ENCODE peak calls at places on chromosomes 11 and 22, in six cellular contexts. M is pancreas; R is psoas muscle; C is ureter; B is neural progenitor cell; L is stimulated activated CD4-positive, alpha-beta T cell treated with anti-CD3 and anti-CD28 coated beads, Interleukin-1b, Interleukin-23, amount 100 ng/mL, for 24 hours. T is an unnamed sample.
A peak's percentile ranks its signal among the peaks of the same experiment; 100 is the strongest.

GRCh38 chr22:19291580-19292261 is at the start of gene CLTCL1:
- DNase-seq in M (peak; percentile 92), R (peak; percentile 94), B (peak; percentile 96), C (peak; percentile 75), L (peak; percentile 57), T (peak; percentile 58)

GRCh38 chr11:111665779-111666178 is 63.5 kb downstream of the SIK2 start:
- DNase-seq in B (peak; percentile 68), L (no peak), C (no peak), M (no peak), R (no peak), T (no peak)

GRCh38 chr22:37967637-37968451 is 14.3 kb downstream of the POLR2F start:
- DNase-seq in M (no peak), C (no peak), L (no peak), R (no peak), B (peak; percentile 68), T (no peak)

GRCh38 chr22:27100789-27101188 is 443.4 kb downstream of the MIAT start:
- DNase-seq in M (no peak), C (no peak), R (no peak), L (no peak), B (peak; percentile 88), T (no peak)

GRCh38 chr11:3638513-3638912 is 3.3 kb downstream of the ART5 start:
- DNase-seq in C (no peak), M (no peak), B (no peak), R (no peak), L (no peak), T (no peak)

GRCh38 chr11:83971063-83971462 is 684.9 kb upstream of the CCDC90B start:
- DNase-seq in L (no peak), C (no peak), M (no peak), B (no peak), R (no peak), T (no peak)

GRCh38 chr11:128929468-128929867 is 13.2 kb downstream of the TP53AIP1 start:
- DNase-seq in R (no peak), B (no peak), M (no peak), L (no peak), C (no peak), T (no peak)

GRCh38 chr11:705646-706438 is at the start of gene EPS8L2:
- DNase-seq in R (no peak), M (peak; percentile 88), C (peak; percentile 82), B (peak; percentile 50), L (no peak), T (peak; percentile 20)

GRCh38 chr11:108601150-108601549 is 7.6 kb upstream of the EXPH5 start:
- DNase-seq in R (no peak), M (no peak), C (no peak), B (no peak), L (no peak), T (no peak)

GRCh38 chr11:75478690-75479597 is 45.9 kb upstream of the KLHL35 start:
- DNase-seq in R (no peak), L (no peak), M (no peak), B (no peak), C (no peak), T (no peak)

GRCh38 chr22:29071261-29072045 is 1.4 kb upstream of the KREMEN1 start:
- DNase-seq in L (no peak), B (peak; percentile 86), C (peak; percentile 70), R (no peak), M (peak; percentile 80), T (peak; percentile 30)

GRCh38 chr22:20576445-20576816 is 69.0 kb downstream of the MED15 start:
- DNase-seq in C (no peak), M (no peak), B (no peak), R (no peak), L (no peak), T (no peak)

GRCh38 chr11:93051181-93051580 is 81.7 kb downstream of the MTNR1B start:
- DNase-seq in M (no peak), C (no peak), B (no peak), R (no peak), L (no peak), T (no peak)

GRCh38 chr11:86798988-86799387 is 1.4 kb upstream of the PRSS23 start:
- DNase-seq in L (no peak), B (no peak), R (no peak), M (no peak), C (no peak), T (no peak)

GRCh38 chr22:29621761-29622526 is 18.5 kb downstream of the NF2 start:
- DNase-seq in M (no peak), C (no peak), B (no peak), L (no peak), R (no peak), T (no peak)

GRCh38 chr11:121595717-121596156 is 143.0 kb upstream of the SORL1-AS1 start:
- DNase-seq in C (no peak), L (no peak), R (no peak), B (no peak), M (no peak), T (no peak)

GRCh38 chr11:68549789-68550484 is 89.4 kb downstream of the PPP6R3 start:
- DNase-seq in B (no peak), C (no peak), L (no peak), R (no peak), M (no peak), T (no peak)

GRCh38 chr11:12229450-12230229 is 119.2 kb downstream of the MICAL2 start:
- DNase-seq in R (no peak), C (no peak), M (no peak), L (no peak), B (no peak), T (no peak)

GRCh38 chr22:50269573-50270301 is 443 bp downstream of the MAPK11 start:
- DNase-seq in M (no peak), C (no peak), R (no peak), L (no peak), B (no peak), T (no peak)

GRCh38 chr11:2473361-2474058 is 28.7 kb downstream of the KCNQ1 start:
- DNase-seq in C (peak; percentile 37), M (no peak), L (no peak), R (no peak), B (no peak), T (no peak)

GRCh38 chr11:12777208-12777874 is 103.1 kb downstream of the TEAD1 start:
- DNase-seq in M (no peak), C (no peak), L (no peak), R (no peak), B (no peak), T (no peak)

GRCh38 chr11:11334607-11335006 is 18.4 kb downstream of the CSNK2A3 start:
- DNase-seq in L (no peak), R (no peak), M (no peak), B (no peak), C (no peak), T (no peak)

GRCh38 chr22:35892192-35892591 is 136.4 kb downstream of the RBFOX2 start:
- DNase-seq in C (no peak), B (no peak), L (no peak), M (no peak), R (no peak), T (no peak)

GRCh38 chr11:30107899-30108298 is 91.1 kb upstream of the KCNA4 start:
- DNase-seq in R (no peak), C (no peak), M (no peak), B (no peak), L (no peak), T (no peak)

GRCh38 chr11:113026778-113027177 is 65.6 kb downstream of the NCAM1 start:
- DNase-seq in M (no peak), R (no peak), C (no peak), L (no peak), B (no peak), T (no peak)

GRCh38 chr11:111183706-111184105 is 61.8 kb upstream of the POU2AF2 start:
- DNase-seq in R (no peak), B (no peak), C (no peak), M (no peak), L (no peak), T (no peak)

GRCh38 chr11:69239320-69240040 is 54.5 kb upstream of the MYEOV start:
- DNase-seq in B (no peak), R (no peak), C (peak; percentile 19), M (no peak), L (no peak), T (no peak)

GRCh38 chr11:115409691-115410220 is 94.5 kb downstream of the CADM1 start:
- DNase-seq in C (no peak), L (no peak), M (no peak), B (peak; percentile 16), R (no peak), T (no peak)

GRCh38 chr11:57567512-57568329 is at the start of gene UBE2L6:
- DNase-seq in C (peak; percentile 64), M (peak; percentile 82), R (peak; percentile 88), B (peak; percentile 92), L (peak; percentile 42), T (peak; percentile 65)

GRCh38 chr11:62544521-62545436 is 1.8 kb downstream of the AHNAK start:
- DNase-seq in B (peak; percentile 39), L (no peak), M (no peak), R (no peak), C (peak; percentile 69), T (no peak)

GRCh38 chr11:35511666-35512065 is 13.8 kb downstream of the PAMR1 start:
- DNase-seq in C (no peak), B (no peak), L (no peak), R (no peak), M (no peak), T (no peak)

GRCh38 chr11:30561691-30562412 is 24.3 kb downstream of the MPPED2 start:
- DNase-seq in L (no peak), B (no peak), R (no peak), C (no peak), M (no peak), T (no peak)

GRCh38 chr11:60984149-60984548 is 12.7 kb downstream of the CD6 start:
- DNase-seq in B (no peak), L (no peak), C (no peak), M (no peak), R (no peak), T (no peak)